ENCODE peak calls at places on chromosome 7, in five cellular contexts. Q is A549, W is body of pancreas, T is kidney, I is Panc1. V is an unnamed sample.

GRCh38 chr7:103048833-103049232 is 25.8 kb downstream of the FBXL13 start:
- DNase-seq in W (no peak), T (no peak), I (no peak), Q (no peak), V (no peak)

GRCh38 chr7:98802088-98802780 is 67.6 kb downstream of the TMEM130 start:
- DNase-seq in T (peak; percentile 73), W (no peak), Q (peak; percentile 38), I (no peak), V (no peak)

GRCh38 chr7:132311747-132312146 is 264.5 kb downstream of the PLXNA4 start:
- DNase-seq in T (no peak), W (no peak), I (no peak), Q (no peak), V (no peak)

GRCh38 chr7:93228302-93228701 is 2.0 kb upstream of the HEPACAM2 start:
- DNase-seq in I (peak; percentile 46), W (no peak), T (no peak), Q (peak; percentile 38), V (no peak)

GRCh38 chr7:130277763-130278643 is 11.3 kb downstream of the CPA2 start:
- DNase-seq in I (no peak), W (peak; percentile 73), Q (peak; percentile 26), T (no peak), V (no peak)

GRCh38 chr7:1739593-1739992 is 69.5 kb downstream of the ELFN1 start:
- DNase-seq in I (no peak), T (no peak), W (no peak), Q (no peak), V (no peak)

GRCh38 chr7:111730476-111731300 is 168.4 kb upstream of the IMMP2L start:
- DNase-seq in T (no peak), I (no peak), Q (peak; percentile 20), W (no peak), V (no peak)

GRCh38 chr7:159049266-159050025 is 95.2 kb downstream of the VIPR2 start:
- DNase-seq in I (no peak), Q (no peak), T (no peak), W (no peak), V (peak; percentile 34)

GRCh38 chr7:47435889-47436312 is 146.0 kb downstream of the TNS3 start:
- DNase-seq in W (peak; percentile 61), I (peak; percentile 65), T (no peak), Q (peak; percentile 62), V (peak; percentile 74)

GRCh38 chr7:138875794-138876193 is 77.8 kb upstream of the ATP6V0A4 start:
- DNase-seq in I (peak; percentile 91), T (no peak), W (no peak), Q (no peak), V (no peak)

GRCh38 chr7:64182036-64182790 is 24.8 kb upstream of the ZNF735 start:
- DNase-seq in T (peak; percentile 73), Q (no peak), W (no peak), I (no peak), V (no peak)

GRCh38 chr7:50837965-50838364 is 55.3 kb upstream of the GRB10 start:
- DNase-seq in Q (peak; percentile 43), T (no peak), W (no peak), I (peak; percentile 85), V (no peak)

GRCh38 chr7:87318741-87319140 is 26.7 kb upstream of the CROT start:
- DNase-seq in T (no peak), Q (no peak), W (no peak), I (no peak), V (no peak)

GRCh38 chr7:36198854-36199266 is 45.8 kb downstream of the EEPD1 start:
- DNase-seq in W (no peak), I (no peak), T (no peak), Q (no peak), V (no peak)

GRCh38 chr7:105985250-105985649 is 22.2 kb downstream of the CDHR3 start:
- DNase-seq in W (no peak), T (no peak), I (no peak), Q (no peak), V (no peak)

GRCh38 chr7:48384180-48384752 is 213.0 kb downstream of the ABCA13 start:
- DNase-seq in W (no peak), T (no peak), I (no peak), Q (no peak), V (no peak)

GRCh38 chr7:42314696-42315095 is 77.7 kb upstream of the GLI3 start:
- DNase-seq in W (no peak), Q (no peak), I (no peak), T (no peak), V (no peak)

GRCh38 chr7:727806-728460 is 852 bp upstream of the PRKAR1B start:
- DNase-seq in Q (no peak), I (no peak), T (no peak), W (no peak), V (no peak)

GRCh38 chr7:120805636-120806388 is 52.1 kb downstream of the TSPAN12 start:
- DNase-seq in T (no peak), Q (peak; percentile 51), I (peak; percentile 17), W (peak; percentile 65), V (no peak)

GRCh38 chr7:130901209-130901783 is 167.3 kb upstream of the KLF14 start:
- DNase-seq in Q (peak; percentile 74), T (peak; percentile 92), W (peak; percentile 53), I (peak; percentile 76), V (peak; percentile 94)

DNA sequence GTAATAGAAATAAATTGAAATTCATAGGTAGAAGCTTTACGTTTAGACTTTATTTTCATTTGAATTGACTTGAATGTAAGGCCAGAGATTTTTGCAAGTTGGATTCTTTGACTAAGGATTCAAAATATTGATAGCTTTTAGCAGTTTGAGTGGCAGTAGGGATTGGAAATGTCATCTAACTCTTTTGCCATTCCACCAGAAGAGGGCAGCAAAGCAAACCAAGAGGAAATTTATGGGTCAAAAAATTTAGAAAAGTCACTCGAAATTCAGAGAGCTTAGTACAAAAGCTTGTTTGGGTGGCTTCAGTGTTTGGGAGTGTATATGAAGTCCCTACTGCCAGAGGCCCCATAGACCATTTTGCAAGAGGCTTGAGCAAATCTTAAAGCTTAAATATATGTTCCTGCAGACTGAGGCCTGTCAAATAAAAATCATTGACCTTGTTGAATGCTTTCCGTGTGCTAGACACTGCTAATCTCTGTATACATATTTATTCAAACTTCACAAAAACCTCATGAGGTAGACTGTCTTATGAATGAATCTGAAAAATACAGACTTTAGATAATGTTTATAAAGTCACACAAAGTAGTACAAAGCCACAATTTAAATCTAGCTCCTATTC is 44.6 kb upstream of the RSBN1L start:
- DNase-seq in T (no peak), I (peak; percentile 27), Q (peak; percentile 43), W (no peak), V (no peak)
- H3K4me3 ChIP-seq in T (no peak overlapping the region), I (no peak overlapping the region), Q (no peak overlapping the region), W (no peak overlapping the region), V (no peak overlapping the region)

GRCh38 chr7:44145969-44146897 is 5.1 kb upstream of the MYL7 start:
- DNase-seq in W (peak; percentile 76), Q (peak; percentile 65), T (peak; percentile 94), I (no peak), V (no peak)
- H3K4me3 ChIP-seq in W (no peak overlapping the region), Q (no peak overlapping the region), T (peak overlapping the region; percentile 47), I (peak overlapping the region; percentile 30), V (peak overlapping the region; percentile 45)

GRCh38 chr7:141238546-141239218 is 164.8 kb downstream of the TMEM178B start:
- DNase-seq in T (no peak), W (no peak), Q (no peak), I (no peak), V (no peak)
- H3K4me3 ChIP-seq in T (no peak overlapping the region), W (no peak overlapping the region), Q (no peak overlapping the region), I (no peak overlapping the region), V (no peak overlapping the region)

GRCh38 chr7:123047955-123048354 is 52.5 kb upstream of the TAS2R16 start:
- DNase-seq in Q (no peak), W (no peak), I (no peak), T (no peak), V (no peak)
- H3K4me3 ChIP-seq in Q (no peak overlapping the region), W (no peak overlapping the region), I (no peak overlapping the region), T (no peak overlapping the region), V (no peak overlapping the region)

DNA sequence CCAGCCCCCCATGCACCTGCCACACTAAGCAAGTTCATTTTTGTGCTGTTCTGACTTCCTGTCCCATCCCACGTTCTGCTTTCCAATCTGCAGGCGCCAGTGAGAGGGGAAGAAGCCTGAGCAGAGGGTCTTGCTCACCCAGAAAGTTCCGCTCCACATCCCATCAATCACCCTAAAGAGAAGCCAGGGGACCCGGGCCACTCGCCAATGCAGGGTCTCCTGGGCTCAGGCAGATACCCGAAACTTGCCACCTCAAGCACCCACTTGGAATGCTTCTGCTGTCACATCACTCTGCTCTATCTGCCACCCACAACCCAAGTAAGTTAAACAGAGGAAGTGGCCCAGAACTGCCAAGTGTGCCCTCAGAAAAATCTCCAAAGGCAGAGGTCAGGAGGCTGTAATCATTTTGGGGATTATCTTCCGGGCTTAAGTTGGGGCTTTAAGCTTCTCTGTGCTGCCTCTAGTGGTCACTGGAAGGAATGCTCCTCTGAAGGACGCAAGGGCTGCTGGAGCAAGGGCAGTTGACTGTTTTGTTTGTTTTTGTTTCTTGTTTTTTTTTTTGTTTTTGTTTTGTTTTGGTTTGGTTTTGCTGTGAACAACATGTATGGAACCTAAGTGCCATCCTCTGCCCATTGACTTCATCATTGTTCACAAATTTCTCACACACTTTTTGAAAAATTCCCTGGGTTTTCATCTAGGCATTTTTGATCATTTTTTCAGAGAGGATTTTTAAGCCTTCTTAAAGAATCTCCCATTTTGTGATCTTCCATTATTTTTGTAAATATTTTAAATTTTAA is 25.5 kb downstream of the PRR15 start:
- DNase-seq in Q (peak; percentile 72), T (no peak), I (peak; percentile 65), W (peak; percentile 52), V (no peak)
- H3K4me3 ChIP-seq in Q (no peak overlapping the region), T (no peak overlapping the region), I (no peak overlapping the region), W (no peak overlapping the region), V (no peak overlapping the region)

GRCh38 chr7:100427762-100428198 is 723 bp downstream of the ZCWPW1 start:
- DNase-seq in W (no peak), I (no peak), Q (no peak), T (no peak), V (no peak)
- H3K4me3 ChIP-seq in W (no peak overlapping the region), I (peak overlapping the region; percentile 66), Q (peak overlapping the region; percentile 86), T (peak overlapping the region; percentile 96), V (peak overlapping the region; percentile 85)

V was measured in breast epithelium.